ENCODE peak calls at places on chromosomes 5 and 9, in nine cellular contexts. X is SK-N-SH, Q is choroid plexus epithelial cell, M is mucosa of descending colon, C is GM12865, F is HCT116, D is fibroblast of pulmonary artery, S is cardiac fibroblast, R is WTC11. Y is an unnamed sample.

GRCh38 chr5:80961376-80962281 is 1.5 kb downstream of the RASGRF2 start:
- DNase-seq in X (no peak), Q (peak; percentile 47), M (peak; percentile 29), C (no peak), F (no peak), D (no peak), S (no peak), R (no peak), Y (no peak)

GRCh38 chr5:42570946-42571625 is 147.8 kb downstream of the GHR start:
- DNase-seq in X (no peak), Q (peak; percentile 16), M (no peak), C (no peak), F (no peak), D (peak; percentile 4), S (no peak), R (no peak), Y (no peak)

GRCh38 chr5:30918171-30918570 is 275.3 kb upstream of the CDH6 start:
- DNase-seq in X (no peak), Q (peak; percentile 91), M (no peak), C (no peak), F (no peak), D (no peak), S (no peak), R (no peak), Y (no peak)

GRCh38 chr5:39216621-39217020 is 2.7 kb downstream of the FYB1 start:
- DNase-seq in X (no peak), Q (no peak), M (no peak), C (no peak), F (no peak), D (no peak), S (no peak), R (no peak), Y (no peak)

GRCh38 chr5:150284311-150284710 is 5.3 kb downstream of the CAMK2A start:
- DNase-seq in X (no peak), Q (no peak), M (no peak), C (no peak), F (no peak), D (no peak), S (no peak), R (no peak), Y (no peak)

GRCh38 chr5:93189707-93190120 is 391.3 kb downstream of the NR2F1-AS1 start:
- DNase-seq in X (no peak), Q (peak; percentile 87), M (no peak), C (no peak), F (peak; percentile 78), D (peak; percentile 95), S (peak; percentile 88), R (no peak), Y (no peak)

GRCh38 chr5:93422652-93423332 is 158.2 kb downstream of the NR2F1-AS1 start:
- DNase-seq in X (peak; percentile 18), Q (no peak), M (no peak), C (no peak), F (no peak), D (no peak), S (no peak), R (no peak), Y (no peak)

GRCh38 chr5:33701251-33701650 is 190.5 kb downstream of the ADAMTS12 start:
- DNase-seq in X (no peak), Q (peak; percentile 45), M (no peak), C (no peak), F (no peak), D (peak; percentile 31), S (no peak), R (no peak), Y (no peak)

GRCh38 chr9:133685653-133686504 is 49.7 kb downstream of the DBH start:
- DNase-seq in X (no peak), Q (no peak), M (peak; percentile 16), C (no peak), F (no peak), D (no peak), S (no peak), R (no peak), Y (no peak)

GRCh38 chr5:144206136-144206535 is 35.5 kb downstream of the KCTD16 start:
- DNase-seq in X (no peak), Q (no peak), M (no peak), C (no peak), F (no peak), D (peak; percentile 37), S (no peak), R (no peak), Y (no peak)

GRCh38 chr5:72108200-72109050 is 1.1 kb downstream of the MAP1B start:
- DNase-seq in X (peak; percentile 82), Q (peak; percentile 76), M (peak; percentile 37), C (no peak), F (no peak), D (peak; percentile 78), S (peak; percentile 75), R (peak; percentile 85), Y (peak; percentile 70)

GRCh38 chr5:43207601-43208000 is 15.6 kb downstream of the NIM1K start:
- DNase-seq in X (no peak), Q (peak; percentile 38), M (no peak), C (no peak), F (no peak), D (peak; percentile 5), S (no peak), R (no peak), Y (no peak)

GRCh38 chr9:83714316-83714715 is 6.6 kb upstream of the UBQLN1 start:
- DNase-seq in X (no peak), Q (peak; percentile 18), M (no peak), C (peak; percentile 43), F (no peak), D (peak; percentile 13), S (no peak), R (no peak), Y (no peak)
- TF ChIP-seq CTCF in X (peak; percentile 52), Q (peak; percentile 45), M (no peak), C (peak; percentile 36), F (peak; percentile 53), D (peak; percentile 31), S (peak; percentile 33), R (no peak), Y (peak; percentile 38)

DNA sequence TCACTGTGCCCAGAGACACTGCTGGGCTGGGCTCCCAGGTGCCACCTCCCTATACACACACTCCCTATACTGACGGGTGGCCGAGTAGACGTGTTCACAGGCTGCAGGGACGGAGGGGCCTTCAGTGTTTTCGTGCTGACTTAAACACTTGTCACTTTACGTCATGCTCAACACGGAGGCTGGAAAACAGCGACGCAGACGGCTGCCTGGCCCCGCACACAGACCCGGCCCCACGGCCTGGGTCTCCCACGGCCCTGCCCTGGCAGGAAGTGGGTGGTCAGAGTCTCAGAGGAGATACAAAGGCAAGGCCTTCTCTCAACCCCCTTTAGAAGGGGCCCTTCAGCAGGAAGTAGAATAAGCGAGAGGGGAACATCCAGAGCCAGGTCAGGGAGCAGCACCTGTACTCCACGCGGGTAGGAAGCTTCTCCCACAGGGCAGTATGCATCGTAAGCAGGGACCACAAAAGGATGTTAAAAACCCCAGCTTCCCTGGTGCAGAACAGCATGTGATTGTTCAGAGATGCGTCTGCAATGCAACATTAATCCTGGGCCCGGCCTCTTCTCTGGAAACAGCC is 11.9 kb upstream of the TBC1D9B start:
- DNase-seq in X (no peak), Q (no peak), M (no peak), C (no peak), F (no peak), D (no peak), S (no peak), R (no peak), Y (no peak)
- TF ChIP-seq CTCF in X (no peak), Q (no peak), M (no peak), C (no peak), F (no peak), D (no peak), S (no peak), R (no peak), Y (no peak)

GRCh38 chr9:100170556-100170955 is 71.5 kb downstream of the INVS start:
- DNase-seq in X (no peak), Q (peak; percentile 10), M (no peak), C (no peak), F (no peak), D (no peak), S (no peak), R (no peak), Y (no peak)

GRCh38 chr9:100167176-100167575 is 68.1 kb downstream of the INVS start:
- DNase-seq in X (no peak), Q (peak; percentile 26), M (no peak), C (no peak), F (no peak), D (peak; percentile 16), S (peak; percentile 10), R (no peak), Y (no peak)

GRCh38 chr9:100170085-100170484 is 71.0 kb downstream of the INVS start:
- DNase-seq in X (no peak), Q (peak; percentile 37), M (no peak), C (no peak), F (no peak), D (peak; percentile 44), S (peak; percentile 12), R (no peak), Y (no peak)

DNA sequence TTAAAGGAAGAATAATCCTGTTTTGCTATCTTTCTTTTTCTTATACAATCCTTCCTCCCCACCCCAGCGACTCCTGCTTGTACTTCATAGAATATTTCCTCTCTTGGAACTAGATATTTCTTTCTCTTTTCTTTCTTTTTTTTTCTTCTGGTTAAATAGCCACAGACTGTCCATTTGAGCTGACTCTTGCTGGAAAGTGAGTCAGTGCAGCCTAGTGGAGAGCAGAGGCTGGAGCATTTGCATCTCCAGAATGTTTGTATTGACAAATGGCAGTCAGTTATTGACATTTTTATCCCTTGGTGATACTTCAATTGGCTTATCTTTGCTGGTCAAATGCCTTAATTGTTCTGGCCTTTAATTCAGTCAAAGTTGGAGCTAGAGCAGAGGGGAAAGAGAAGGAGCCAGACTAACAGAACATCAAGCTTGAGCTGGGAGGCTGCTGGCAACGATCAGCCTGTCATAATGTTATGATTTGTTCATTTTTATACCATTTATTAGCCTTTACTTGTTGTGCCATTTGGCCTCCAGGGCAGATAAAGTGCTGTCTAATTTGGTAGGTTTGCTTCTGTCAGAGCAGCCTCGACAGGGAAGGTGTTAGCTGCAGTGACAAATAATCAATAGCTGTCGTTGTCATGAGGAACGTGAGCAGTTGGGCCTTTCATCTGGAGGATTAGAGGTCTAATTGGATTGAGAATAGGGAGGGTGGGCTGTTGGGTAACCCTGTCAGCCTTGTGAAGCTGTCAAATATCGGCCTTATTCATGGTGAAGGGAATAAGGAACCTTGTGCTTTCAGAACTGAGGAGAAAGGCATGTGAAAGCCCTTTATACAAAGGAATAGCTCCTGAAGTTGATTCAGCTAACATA is 69.1 kb downstream of the INVS start:
- DNase-seq in X (no peak), Q (peak; percentile 58), M (no peak), C (no peak), F (no peak), D (peak; percentile 16), S (peak; percentile 6), R (no peak), Y (no peak)
- TF ChIP-seq CTCF in X (no peak), Q (peak; percentile 61), M (no peak), C (no peak), F (no peak), D (peak; percentile 26), S (peak; percentile 37), R (no peak), Y (no peak)

DNA sequence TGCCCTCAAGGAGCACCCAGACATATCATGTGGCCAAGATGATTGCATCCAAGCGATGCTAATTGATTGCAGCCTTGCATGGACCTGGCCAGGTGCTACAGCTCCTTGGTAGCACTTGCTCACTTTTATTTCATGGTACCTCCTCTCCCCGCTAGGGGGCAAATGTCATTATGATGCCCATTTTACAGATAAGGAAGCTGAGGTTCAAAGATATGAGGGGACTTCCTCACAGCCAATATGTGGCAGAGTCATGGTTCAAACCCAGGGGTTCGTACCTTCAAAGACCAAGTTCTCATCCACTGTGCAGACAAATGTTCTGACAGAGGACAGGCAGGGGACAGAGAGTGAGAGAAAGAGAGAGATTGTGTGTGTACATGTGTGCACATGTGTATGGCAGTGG is 21.9 kb upstream of the KCNMB1 start:
- DNase-seq in X (no peak), Q (no peak), M (no peak), C (peak; percentile 44), F (no peak), D (no peak), S (no peak), R (no peak), Y (no peak)
- TF ChIP-seq CTCF in X (peak; percentile 21), Q (no peak), M (no peak), C (peak; percentile 63), F (peak; percentile 72), D (no peak), S (no peak), R (peak; percentile 32), Y (no peak)